ENCODE peak calls at places on chromosomes 5 and 9, in six cellular contexts. X is NCI-H446 treated with DMSO at 0.1 percent for 48 hours; L is ELR; Q is activated gamma-delta T cell treated with Interleukin-2 at 50 U/mL for 16 hours; M is NT2/D1; K is activated CD4-positive, alpha-beta memory T cell treated with anti-CD3 and anti-CD28 coated beads for 36 hours. T is an unnamed sample.
A peak's percentile ranks its signal among the peaks of the same experiment; 100 is the strongest.

GRCh38 chr5:31702709-31703108 is 63.8 kb downstream of the PDZD2 start:
- DNase-seq in Q (no peak), L (no peak), X (no peak), K (no peak), M (no peak), T (no peak)

GRCh38 chr9:91720746-91721705 is 229.0 kb downstream of the ROR2 start:
- DNase-seq in Q (no peak), K (no peak), L (no peak), M (peak; percentile 47), X (no peak), T (peak; percentile 65)

GRCh38 chr5:157607371-157608161 is 32.0 kb upstream of the ADAM19 start:
- DNase-seq in L (peak; percentile 97), K (peak; percentile 87), M (no peak), X (no peak), Q (peak; percentile 60), T (no peak)

GRCh38 chr5:13859285-13859684 is 85.2 kb downstream of the DNAH5 start:
- DNase-seq in X (no peak), K (no peak), M (no peak), L (no peak), Q (no peak), T (no peak)

GRCh38 chr5:33120671-33121070 is 320.1 kb upstream of the TARS1 start:
- DNase-seq in Q (no peak), K (no peak), X (no peak), L (peak; percentile 68), M (no peak), T (peak; percentile 80)

GRCh38 chr9:134666801-134667200 is 25.2 kb downstream of the COL5A1 start:
- DNase-seq in L (peak; percentile 91), K (no peak), X (no peak), Q (no peak), M (no peak), T (peak; percentile 90)

GRCh38 chr5:39100851-39101396 is 26.7 kb upstream of the RICTOR start:
- DNase-seq in K (no peak), Q (no peak), M (no peak), L (peak; percentile 100), X (no peak), T (peak; percentile 64)

GRCh38 chr9:137277329-137278041 is at the start of gene TOR4A:
- DNase-seq in Q (peak; percentile 28), X (no peak), L (peak; percentile 98), K (peak; percentile 67), M (no peak), T (peak; percentile 100)

GRCh38 chr9:79637180-79637925 is 65.6 kb downstream of the TLE4 start:
- DNase-seq in M (no peak), K (no peak), L (peak; percentile 30), Q (no peak), X (no peak), T (no peak)

GRCh38 chr5:141889282-141889871 is 11.2 kb upstream of the PCDH1 start:
- DNase-seq in K (no peak), L (peak; percentile 54), M (no peak), Q (no peak), X (no peak), T (peak; percentile 74)

GRCh38 chr5:79236364-79236969 is 536 bp downstream of the JMY start:
- DNase-seq in Q (peak; percentile 11), K (peak; percentile 40), M (no peak), X (no peak), L (peak; percentile 60), T (peak; percentile 91)

GRCh38 chr9:97567894-97568202 is 65.3 kb downstream of the TSTD2 start:
- DNase-seq in K (no peak), Q (no peak), M (no peak), L (no peak), X (no peak), T (no peak)

GRCh38 chr5:39714036-39714698 is 289.4 kb upstream of the DAB2 start:
- DNase-seq in Q (peak; percentile 25), X (peak; percentile 29), K (peak; percentile 29), L (peak; percentile 76), M (peak; percentile 20), T (peak; percentile 21)

GRCh38 chr5:141516648-141517025 is 27.8 kb downstream of the PCDHGC5 start:
- DNase-seq in K (no peak), M (no peak), L (no peak), Q (no peak), X (no peak), T (peak; percentile 83)

GRCh38 chr5:96256795-96257470 is 176.1 kb downstream of the PCSK1 start:
- DNase-seq in L (peak; percentile 97), X (peak; percentile 18), M (no peak), Q (no peak), K (peak; percentile 23), T (no peak)

GRCh38 chr9:101578378-101578777 is 16.4 kb downstream of the PPP3R2 start:
- DNase-seq in K (no peak), L (peak; percentile 17), Q (no peak), M (no peak), X (no peak), T (no peak)

GRCh38 chr9:7780261-7780988 is 19.2 kb downstream of the DMAC1 start:
- DNase-seq in K (no peak), M (no peak), Q (no peak), X (no peak), L (peak; percentile 13), T (peak; percentile 76)

GRCh38 chr5:162217037-162217436 is 149.5 kb downstream of the GABRG2 start:
- DNase-seq in L (no peak), X (no peak), Q (no peak), M (no peak), K (no peak), T (no peak)

GRCh38 chr9:80061940-80062339 is 490.2 kb downstream of the TLE4 start:
- DNase-seq in K (no peak), X (no peak), Q (no peak), L (peak; percentile 58), M (no peak), T (peak; percentile 42)

GRCh38 chr9:99056876-99057664 is 47.8 kb upstream of the TGFBR1 start:
- DNase-seq in X (no peak), Q (no peak), L (peak; percentile 98), K (peak; percentile 50), M (no peak), T (no peak)

GRCh38 chr9:89541798-89542197 is 43.9 kb upstream of the SEMA4D start:
- DNase-seq in L (no peak), K (no peak), X (no peak), M (no peak), Q (no peak), T (no peak)

GRCh38 chr9:72537011-72537545 is 15.7 kb downstream of the TMC1 start:
- DNase-seq in Q (no peak), M (no peak), L (no peak), X (no peak), K (no peak), T (no peak)

GRCh38 chr9:93676310-93677054 is 100.1 kb downstream of the PHF2 start:
- DNase-seq in K (peak; percentile 6), X (no peak), L (no peak), M (no peak), Q (peak; percentile 3), T (no peak)

GRCh38 chr5:132763369-132764036 is 13.5 kb downstream of the SEPTIN8 start:
- DNase-seq in Q (no peak), M (no peak), X (no peak), L (no peak), K (no peak), T (peak; percentile 34)

GRCh38 chr5:1764606-1764960 is 35.1 kb downstream of the MRPL36 start:
- DNase-seq in K (no peak), Q (peak; percentile 0), M (no peak), L (no peak), X (no peak), T (peak; percentile 86)

GRCh38 chr5:136132557-136133415 is at the start of gene SMAD5:
- DNase-seq in X (peak; percentile 83), K (peak; percentile 86), Q (peak; percentile 78), L (peak; percentile 95), M (peak; percentile 90), T (peak; percentile 99)

GRCh38 chr9:109781541-109782197 is 1.7 kb downstream of the PALM2AKAP2 start:
- DNase-seq in K (no peak), X (no peak), Q (no peak), M (no peak), L (peak; percentile 18), T (peak; percentile 76)

GRCh38 chr5:142915840-142916424 is 145.8 kb downstream of the ARHGAP26 start:
- DNase-seq in X (no peak), K (peak; percentile 18), L (peak; percentile 64), Q (no peak), M (peak; percentile 39), T (no peak)

GRCh38 chr9:22208846-22209585 is 199.9 kb upstream of the CDKN2B start:
- DNase-seq in X (no peak), K (peak; percentile 29), M (no peak), L (peak; percentile 54), Q (no peak), T (no peak)

T was measured in osteoblast.